ENCODE peak calls at places on chromosome 3, in four cellular contexts. One of them, this sample, is unnamed.

GRCh38 chr3:98770261-98771039 is 7.3 kb downstream of the ST3GAL6 start:
- DNase-seq in H1: no peak
- DNase-seq in H9: no peak
- DNase-seq in neuronal stem cell: no peak
- DNase-seq in this sample: no peak

GRCh38 chr3:93906245-93906644 is 67.5 kb downstream of the PROS1 start:
- DNase-seq in neuronal stem cell: no peak
- DNase-seq in H9: no peak
- DNase-seq in H1: no peak
- DNase-seq in this sample: no peak

GRCh38 chr3:125144653-125145314 is 67.8 kb downstream of the SLC12A8 start:
- DNase-seq in neuronal stem cell: no peak
- DNase-seq in H9: no peak
- DNase-seq in H1: no peak
- DNase-seq in this sample: no peak

GRCh38 chr3:176906046-176906905 is 291.0 kb downstream of the TBL1XR1 start:
- DNase-seq in H9: no peak
- DNase-seq in H1: no peak
- DNase-seq in neuronal stem cell: no peak
- DNase-seq in this sample: peak

GRCh38 chr3:190424478-190425439 is 24.9 kb downstream of the TMEM207 start:
- DNase-seq in neuronal stem cell: peak
- DNase-seq in H1: peak
- DNase-seq in H9: peak
- DNase-seq in this sample: peak

GRCh38 chr3:127775398-127776109 is 46.8 kb downstream of the MGLL start:
- DNase-seq in H9: no peak
- DNase-seq in H1: no peak
- DNase-seq in neuronal stem cell: no peak
- DNase-seq in this sample: peak

GRCh38 chr3:46019707-46020106 is 7.6 kb downstream of the XCR1 start:
- DNase-seq in H9: no peak
- DNase-seq in neuronal stem cell: no peak
- DNase-seq in H1: no peak
- DNase-seq in this sample: no peak

GRCh38 chr3:117692416-117692995 is 982.9 kb downstream of the TUSC7 start:
- DNase-seq in H1: no peak
- DNase-seq in H9: peak
- DNase-seq in neuronal stem cell: no peak
- DNase-seq in this sample: no peak

GRCh38 chr3:170689218-170689874 is 103.5 kb upstream of the SLC7A14 start:
- DNase-seq in neuronal stem cell: no peak
- DNase-seq in H1: peak
- DNase-seq in H9: peak
- DNase-seq in this sample: peak

GRCh38 chr3:39281533-39281932 is 1.7 kb upstream of the CX3CR1 start:
- DNase-seq in H1: no peak
- DNase-seq in H9: no peak
- DNase-seq in neuronal stem cell: no peak
- DNase-seq in this sample: no peak

GRCh38 chr3:24963762-24964625 is 464.1 kb upstream of the RARB start:
- DNase-seq in H9: no peak
- DNase-seq in H1: no peak
- DNase-seq in neuronal stem cell: peak
- DNase-seq in this sample: no peak

GRCh38 chr3:23106641-23107040 is 96.5 kb upstream of the UBE2E2 start:
- DNase-seq in H9: no peak
- DNase-seq in neuronal stem cell: peak
- DNase-seq in H1: no peak
- DNase-seq in this sample: no peak

GRCh38 chr3:188469228-188469885 is 315.4 kb downstream of the LPP start:
- DNase-seq in H1: no peak
- DNase-seq in neuronal stem cell: no peak
- DNase-seq in H9: no peak
- DNase-seq in this sample: no peak

GRCh38 chr3:152213086-152213674 is 55.5 kb upstream of the MBNL1 start:
- DNase-seq in H1: no peak
- DNase-seq in neuronal stem cell: no peak
- DNase-seq in H9: no peak
- DNase-seq in this sample: no peak

GRCh38 chr3:99966657-99967420 is 147.5 kb downstream of the FILIP1L start:
- DNase-seq in H1: no peak
- DNase-seq in neuronal stem cell: no peak
- DNase-seq in H9: no peak
- DNase-seq in this sample: no peak

GRCh38 chr3:30810617-30811016 is 83.8 kb downstream of the GADL1 start:
- DNase-seq in neuronal stem cell: no peak
- DNase-seq in H9: no peak
- DNase-seq in H1: no peak
- DNase-seq in this sample: no peak

GRCh38 chr3:52539010-52539653 is 2.7 kb downstream of the UQCC5 start:
- DNase-seq in neuronal stem cell: no peak
- DNase-seq in H1: peak
- DNase-seq in H9: no peak
- DNase-seq in this sample: no peak

GRCh38 chr3:195352895-195353488 is 82.0 kb upstream of the XXYLT1 start:
- DNase-seq in H9: no peak
- DNase-seq in H1: no peak
- DNase-seq in neuronal stem cell: no peak
- DNase-seq in this sample: peak
- H2BK120ac ChIP-seq in H9: no peak
- H2BK120ac ChIP-seq in H1: no peak
- H2BK120ac ChIP-seq in neuronal stem cell: no peak
- H2BK120ac ChIP-seq in this sample: no peak

GRCh38 chr3:49813497-49814174 is at the start of gene UBA7:
- DNase-seq in neuronal stem cell: no peak
- DNase-seq in H9: no peak
- DNase-seq in H1: no peak
- DNase-seq in this sample: peak
- H2BK12ac ChIP-seq in neuronal stem cell: no peak
- H2BK12ac ChIP-seq in H9: no peak
- H2BK12ac ChIP-seq in H1: peak
- H2BK12ac ChIP-seq in this sample: peak

GRCh38 chr3:120348065-120348980 is 831 bp downstream of the LRRC58 start:
- DNase-seq in H1: no peak
- DNase-seq in H9: peak
- DNase-seq in neuronal stem cell: no peak
- DNase-seq in this sample: peak
- H2BK120ac ChIP-seq in H1: no peak
- H2BK120ac ChIP-seq in H9: no peak
- H2BK120ac ChIP-seq in neuronal stem cell: no peak
- H2BK120ac ChIP-seq in this sample: peak

GRCh38 chr3:157129782-157130137 is 30.2 kb downstream of the CCNL1 start:
- DNase-seq in neuronal stem cell: peak
- DNase-seq in H9: no peak
- DNase-seq in H1: no peak
- DNase-seq in this sample: no peak

GRCh38 chr3:157127268-157127667 is 32.7 kb downstream of the CCNL1 start:
- DNase-seq in neuronal stem cell: no peak
- DNase-seq in H1: no peak
- DNase-seq in H9: no peak
- DNase-seq in this sample: no peak

GRCh38 chr3:157130138-157130880 is 29.6 kb downstream of the CCNL1 start:
- DNase-seq in H1: peak
- DNase-seq in neuronal stem cell: peak
- DNase-seq in H9: peak
- DNase-seq in this sample: peak

GRCh38 chr3:157127831-157128767 is 31.8 kb downstream of the CCNL1 start:
- DNase-seq in H1: no peak
- DNase-seq in H9: no peak
- DNase-seq in neuronal stem cell: no peak
- DNase-seq in this sample: peak

GRCh38 chr3:157128771-157129671 is 30.9 kb downstream of the CCNL1 start:
- DNase-seq in H1: no peak
- DNase-seq in neuronal stem cell: no peak
- DNase-seq in H9: no peak
- DNase-seq in this sample: peak
- H2BK12ac ChIP-seq in H1: peak
- H2BK12ac ChIP-seq in neuronal stem cell: no peak
- H2BK12ac ChIP-seq in H9: no peak
- H2BK12ac ChIP-seq in this sample: peak

GRCh38 chr3:105334138-105334882 is 32.4 kb upstream of the ALCAM start:
- DNase-seq in H9: no peak
- DNase-seq in neuronal stem cell: no peak
- DNase-seq in H1: no peak
- DNase-seq in this sample: peak
- H2BK120ac ChIP-seq in H9: no peak
- H2BK120ac ChIP-seq in neuronal stem cell: no peak
- H2BK120ac ChIP-seq in H1: no peak
- H2BK120ac ChIP-seq in this sample: no peak

DNA sequence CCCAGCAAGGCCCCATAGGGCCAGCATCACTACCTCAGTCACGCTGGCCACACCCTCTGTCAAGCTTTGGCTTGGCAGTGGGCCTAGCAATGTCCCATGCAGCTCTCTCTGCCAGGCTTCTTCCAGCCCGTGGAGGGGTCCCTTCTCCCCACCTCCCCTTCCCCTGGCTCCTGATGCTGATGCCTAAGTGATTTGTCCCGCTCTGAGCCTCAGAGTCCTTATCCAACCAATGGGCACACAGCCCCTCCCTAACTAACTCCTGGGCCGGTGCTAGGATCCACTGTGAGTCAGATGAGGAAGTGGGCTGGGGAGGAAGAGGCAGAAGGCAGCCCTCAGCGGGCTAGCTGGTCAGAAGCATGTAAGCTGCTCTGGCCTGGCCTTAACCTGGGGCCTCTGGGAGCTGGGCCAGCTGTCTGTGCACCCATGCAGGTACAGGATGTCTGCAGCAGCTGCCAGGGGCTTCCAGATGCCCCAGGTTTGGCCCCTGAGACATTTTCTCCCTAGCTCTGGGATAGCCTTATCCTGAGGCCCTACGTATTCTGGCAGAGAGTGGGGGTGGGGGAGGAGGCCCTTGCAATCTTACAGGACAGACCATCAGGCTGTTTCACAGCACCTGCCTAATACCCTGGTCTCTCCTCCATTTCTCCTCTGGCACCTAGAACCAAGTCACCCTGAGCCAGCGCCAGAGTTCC is 740 bp upstream of the ZBTB47 start:
- DNase-seq in H1: peak
- DNase-seq in H9: peak
- DNase-seq in neuronal stem cell: no peak
- DNase-seq in this sample: peak
- H2BK12ac ChIP-seq in H1: peak
- H2BK12ac ChIP-seq in H9: no peak
- H2BK12ac ChIP-seq in neuronal stem cell: no peak
- H2BK12ac ChIP-seq in this sample: peak

GRCh38 chr3:123740391-123740822 is 143.7 kb downstream of the MYLK start:
- DNase-seq in neuronal stem cell: no peak
- DNase-seq in H1: no peak
- DNase-seq in H9: no peak
- DNase-seq in this sample: no peak
- H2BK120ac ChIP-seq in neuronal stem cell: no peak
- H2BK120ac ChIP-seq in H1: no peak
- H2BK120ac ChIP-seq in H9: no peak
- H2BK120ac ChIP-seq in this sample: no peak